ENCODE peak calls at places on chromosomes 2 and 18, in seven cellular contexts. I is pons; U is C1 segment of cervical spinal cord; N is progenitor cell of endocrine pancreas; D is coronary artery; X is stimulated activated CD8-positive, alpha-beta memory T cell treated with anti-CD3 and anti-CD28 coated beads, Interleukin-15, amount 100 ng/mL, for 4 hours; H is sciatic nerve. C is an unnamed sample.

GRCh38 chr2:237556773-237557632 is 9.4 kb upstream of the PRLH start:
- DNase-seq in I (no peak), U (no peak), N (no peak), D (no peak), X (no peak), H (no peak), C (no peak)

GRCh38 chr2:37526323-37526722 is 145.1 kb downstream of the CDC42EP3 start:
- DNase-seq in I (no peak), U (no peak), N (no peak), D (no peak), X (no peak), H (no peak), C (no peak)

GRCh38 chr2:108169982-108170625 is 69.7 kb upstream of the SULT1C3 start:
- DNase-seq in I (peak), U (no peak), N (no peak), D (no peak), X (no peak), H (no peak), C (no peak)

GRCh38 chr2:39158351-39158750 is 37.5 kb upstream of the SOS1 start:
- DNase-seq in I (no peak), U (no peak), N (no peak), D (no peak), X (no peak), H (no peak), C (no peak)

GRCh38 chr18:2692508-2692907 is 37.0 kb downstream of the SMCHD1 start:
- DNase-seq in I (no peak), U (no peak), N (no peak), D (no peak), X (no peak), H (no peak), C (no peak)

GRCh38 chr2:201149064-201149820 is 33.3 kb downstream of the CFLAR start:
- DNase-seq in I (peak), U (no peak), N (no peak), D (no peak), X (no peak), H (no peak), C (no peak)

GRCh38 chr2:172339431-172340010 is 87.9 kb upstream of the ITGA6 start:
- DNase-seq in I (no peak), U (no peak), N (no peak), D (no peak), X (no peak), H (no peak), C (no peak)

GRCh38 chr18:73980289-73980979 is 167.2 kb downstream of the FBXO15 start:
- DNase-seq in I (no peak), U (no peak), N (no peak), D (no peak), X (no peak), H (no peak), C (no peak)

GRCh38 chr2:102634831-102635241 is 15.5 kb downstream of the SLC9A2 start:
- DNase-seq in I (no peak), U (no peak), N (no peak), D (no peak), X (no peak), H (no peak), C (no peak)

GRCh38 chr2:119838179-119838578 is 78.5 kb downstream of the PTPN4 start:
- DNase-seq in I (no peak), U (no peak), N (no peak), D (no peak), X (no peak), H (no peak), C (no peak)

GRCh38 chr2:195535911-195536522 is 121.0 kb upstream of the SLC39A10 start:
- DNase-seq in I (peak), U (peak), N (no peak), D (no peak), X (peak), H (no peak), C (peak)

GRCh38 chr2:213089438-213089837 is 62.0 kb downstream of the IKZF2 start:
- DNase-seq in I (no peak), U (no peak), N (no peak), D (no peak), X (no peak), H (no peak), C (no peak)

GRCh38 chr2:203871371-203871983 is 3.9 kb downstream of the CTLA4 start:
- DNase-seq in I (no peak), U (no peak), N (no peak), D (no peak), X (no peak), H (no peak), C (no peak)

GRCh38 chr2:60549250-60550150 is 4.0 kb downstream of the BCL11A start:
- DNase-seq in I (no peak), U (no peak), N (no peak), D (no peak), X (no peak), H (no peak), C (no peak)

GRCh38 chr18:35939166-35939565 is 33.3 kb upstream of the RMP24 start:
- DNase-seq in I (peak), U (no peak), N (no peak), D (no peak), X (no peak), H (no peak), C (no peak)

GRCh38 chr2:48009256-48009655 is 103.0 kb upstream of the FBXO11 start:
- DNase-seq in I (no peak), U (no peak), N (no peak), D (no peak), X (no peak), H (no peak), C (no peak)

GRCh38 chr2:37794717-37795116 is 123.3 kb upstream of the CDC42EP3 start:
- DNase-seq in I (no peak), U (no peak), N (no peak), D (no peak), X (no peak), H (no peak), C (no peak)

GRCh38 chr2:196088209-196088608 is 19.6 kb upstream of the DNAH7 start:
- DNase-seq in I (no peak), U (no peak), N (no peak), D (no peak), X (no peak), H (no peak), C (no peak)

GRCh38 chr2:16525265-16525887 is 140.3 kb downstream of the CYRIA start:
- DNase-seq in I (no peak), U (no peak), N (no peak), D (no peak), X (no peak), H (no peak), C (no peak)

GRCh38 chr2:129914538-129915302 is 64.7 kb upstream of the RAB6C start:
- DNase-seq in I (no peak), U (no peak), N (no peak), D (peak), X (no peak), H (no peak), C (no peak)

GRCh38 chr2:65172994-65173790 is 43.3 kb upstream of the RAB1A start:
- DNase-seq in I (no peak), U (no peak), N (no peak), D (no peak), X (no peak), H (no peak), C (no peak)

GRCh38 chr2:127650041-127650784 is 4.3 kb downstream of the GPR17 start:
- DNase-seq in I (no peak), U (no peak), N (no peak), D (no peak), X (no peak), H (peak), C (no peak)

GRCh38 chr2:158923180-158923594 is 45.3 kb upstream of the TANC1 start:
- DNase-seq in I (no peak), U (no peak), N (no peak), D (no peak), X (no peak), H (no peak), C (no peak)

GRCh38 chr2:157439792-157440186 is 4.1 kb downstream of the CYTIP start:
- DNase-seq in I (no peak), U (no peak), N (no peak), D (no peak), X (no peak), H (no peak), C (no peak)

GRCh38 chr2:177908182-177908581 is 164.4 kb downstream of the PDE11A start:
- DNase-seq in I (no peak), U (no peak), N (no peak), D (no peak), X (no peak), H (no peak), C (no peak)

C was measured in hypothalamus.